ENCODE peak calls at places on chromosomes 4 and X, in nine cellular contexts. T, X, R, A, D, M, K, S and E are unnamed samples.

GRCh38 chrX:132426695-132427281 is 62.0 kb downstream of the MBNL3 start:
- DNase-seq in T (no peak), X (no peak), R (no peak), A (no peak), D (no peak), M (peak; percentile 57), K (no peak), S (no peak), E (no peak)

GRCh38 chr4:6498511-6499240 is 26.3 kb upstream of the PPP2R2C start:
- DNase-seq in T (no peak), X (no peak), R (no peak), A (no peak), D (no peak), M (no peak), K (no peak), S (no peak), E (no peak)

GRCh38 chr4:46270986-46271596 is 118.8 kb downstream of the GABRA2 start:
- DNase-seq in T (no peak), X (no peak), R (no peak), A (no peak), D (no peak), M (peak; percentile 21), K (no peak), S (no peak), E (no peak)

GRCh38 chr4:107825072-107825789 is 499 bp downstream of the SGMS2 start:
- DNase-seq in T (peak; percentile 60), X (peak; percentile 42), R (no peak), A (no peak), D (peak; percentile 89), M (peak; percentile 71), K (peak; percentile 46), S (no peak), E (peak; percentile 19)

GRCh38 chr4:103719320-103720204 is at the start of gene TACR3:
- DNase-seq in T (peak; percentile 7), X (no peak), R (no peak), A (no peak), D (no peak), M (no peak), K (no peak), S (no peak), E (no peak)

GRCh38 chr4:6267573-6267972 is 2.1 kb upstream of the WFS1 start:
- DNase-seq in T (no peak), X (no peak), R (no peak), A (no peak), D (no peak), M (no peak), K (no peak), S (no peak), E (no peak)

GRCh38 chrX:53089224-53089842 is 4.6 kb upstream of the KANTR start:
- DNase-seq in T (no peak), X (peak; percentile 73), R (peak; percentile 31), A (no peak), D (no peak), M (peak; percentile 41), K (peak; percentile 66), S (no peak), E (no peak)

GRCh38 chr4:2290488-2290887 is 28.6 kb upstream of the MXD4 start:
- DNase-seq in T (no peak), X (no peak), R (no peak), A (no peak), D (peak; percentile 41), M (no peak), K (peak; percentile 13), S (no peak), E (no peak)

GRCh38 chr4:185734214-185734613 is 77.8 kb downstream of the SORBS2 start:
- DNase-seq in T (no peak), X (no peak), R (no peak), A (no peak), D (no peak), M (no peak), K (no peak), S (no peak), E (no peak)

GRCh38 chrX:50700921-50701320 is 113.1 kb downstream of the SHROOM4 start:
- DNase-seq in T (no peak), X (no peak), R (no peak), A (no peak), D (no peak), M (no peak), K (no peak), S (no peak), E (no peak)

GRCh38 chr4:37827030-37827705 is 682 bp downstream of the PGM2 start:
- DNase-seq in T (no peak), X (peak; percentile 28), R (no peak), A (no peak), D (no peak), M (peak; percentile 65), K (peak; percentile 24), S (peak; percentile 8), E (no peak)

GRCh38 chr4:183571350-183572076 is 66.7 kb downstream of the ING2 start:
- DNase-seq in T (no peak), X (peak; percentile 82), R (no peak), A (no peak), D (peak; percentile 86), M (peak; percentile 59), K (no peak), S (no peak), E (no peak)

GRCh38 chr4:108001540-108001939 is 11.9 kb downstream of the HADH start:
- DNase-seq in T (no peak), X (no peak), R (no peak), A (no peak), D (no peak), M (no peak), K (no peak), S (no peak), E (no peak)

GRCh38 chrX:65522739-65523372 is 11.7 kb downstream of the LAS1L start:
- DNase-seq in T (no peak), X (no peak), R (no peak), A (no peak), D (no peak), M (peak; percentile 34), K (no peak), S (no peak), E (no peak)

DNA sequence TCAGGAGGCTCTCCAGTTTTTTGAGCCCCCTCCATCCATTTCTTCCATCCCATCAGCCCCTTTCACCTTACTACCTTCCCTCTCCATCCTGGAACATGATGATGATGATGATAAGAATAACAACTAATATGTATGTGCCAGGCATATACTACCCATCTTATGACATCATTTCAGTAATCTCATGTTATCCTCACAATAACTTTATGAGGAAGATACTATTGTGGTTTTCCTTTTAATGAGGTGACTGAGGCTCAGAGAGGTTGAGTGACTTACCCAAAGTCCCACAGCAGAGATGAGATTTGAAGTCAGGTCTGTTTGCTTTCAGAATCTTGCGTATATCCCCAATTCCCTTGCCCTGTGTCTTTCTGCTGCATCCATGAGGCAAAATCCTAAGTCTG is 55.1 kb downstream of the RTL9 start:
- DNase-seq in T (no peak), X (no peak), R (no peak), A (no peak), D (no peak), M (no peak), K (no peak), S (no peak), E (no peak)
- H3K27ac ChIP-seq in T (no peak overlapping the region), X (no peak overlapping the region), R (no peak overlapping the region), A (no peak overlapping the region), D (no peak overlapping the region), M (no peak overlapping the region), K (no peak overlapping the region), S (no peak overlapping the region), E (peak overlapping the region; percentile 78)

DNA sequence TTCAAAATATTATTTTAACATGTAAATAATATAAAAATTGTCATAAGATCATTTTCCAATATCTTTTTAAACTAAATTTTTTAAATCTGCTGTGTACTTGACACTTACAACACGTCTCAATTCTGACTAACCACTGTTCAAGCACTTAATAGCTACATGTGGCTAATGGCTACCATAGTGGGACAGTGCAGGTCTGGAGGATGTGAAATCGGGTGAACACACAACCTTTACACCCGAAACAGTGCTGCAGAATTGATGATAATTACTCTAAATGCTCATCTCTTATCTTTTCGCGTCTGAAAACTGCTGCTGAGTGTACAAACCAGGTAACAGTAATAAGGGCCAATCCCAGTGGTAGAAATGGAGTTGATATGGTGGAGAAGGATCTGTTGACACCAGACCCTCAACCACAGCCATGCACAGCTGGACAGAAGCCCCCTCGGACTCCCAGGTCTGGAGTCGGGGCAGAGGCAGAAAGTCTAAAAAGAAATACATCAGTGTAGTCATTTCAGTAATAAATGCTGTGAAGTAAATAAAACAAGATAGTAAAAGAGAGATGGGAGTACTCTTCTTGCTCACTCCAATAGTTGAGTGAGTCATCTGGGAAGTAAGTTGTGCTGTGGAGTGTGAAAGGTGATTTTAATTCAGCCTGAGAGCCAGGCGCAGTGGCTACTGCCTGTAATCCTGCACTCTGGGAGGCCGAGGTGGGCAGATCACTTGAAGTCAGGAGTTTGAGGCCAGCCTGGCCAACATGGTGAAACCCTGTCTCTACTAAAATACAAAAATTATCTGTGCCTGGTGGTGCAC is 150.0 kb downstream of the CBR4 start:
- DNase-seq in T (no peak), X (no peak), R (no peak), A (no peak), D (no peak), M (no peak), K (no peak), S (no peak), E (no peak)
- H3K4me1 ChIP-seq in T (peaks cover 10% of the 10 kb centered on the region), X (peaks cover 36% of the 10 kb centered on the region), R (no peaks in the 10 kb centered on the region), A (no peaks in the 10 kb centered on the region), D (peaks cover 30% of the 10 kb centered on the region), M (peaks cover 18% of the 10 kb centered on the region), K (peaks cover 3% of the 10 kb centered on the region), S (no peaks in the 10 kb centered on the region), E (peaks cover 71% of the 10 kb centered on the region)

GRCh38 chrX:23332888-23333821 is 1.5 kb upstream of the PTCHD1 start:
- DNase-seq in T (no peak), X (no peak), R (no peak), A (no peak), D (no peak), M (no peak), K (peak; percentile 23), S (no peak), E (no peak)

GRCh38 chrX:23334536-23334870 is at the start of gene PTCHD1:
- DNase-seq in T (no peak), X (no peak), R (no peak), A (no peak), D (no peak), M (no peak), K (no peak), S (no peak), E (no peak)

GRCh38 chrX:23331701-23332100 is 2.9 kb upstream of the PTCHD1 start:
- DNase-seq in T (no peak), X (no peak), R (no peak), A (no peak), D (no peak), M (no peak), K (no peak), S (no peak), E (no peak)

GRCh38 chrX:23333842-23334535 is 660 bp upstream of the PTCHD1 start:
- DNase-seq in T (no peak), X (no peak), R (no peak), A (no peak), D (peak; percentile 58), M (no peak), K (peak; percentile 23), S (no peak), E (no peak)

GRCh38 chrX:23332101-23332887 is 2.4 kb upstream of the PTCHD1 start:
- DNase-seq in T (no peak), X (no peak), R (no peak), A (no peak), D (no peak), M (no peak), K (peak; percentile 16), S (no peak), E (no peak)
- H3K27ac ChIP-seq in T (no peak overlapping the region), X (no peak overlapping the region), R (no peak overlapping the region), A (no peak overlapping the region), D (no peak overlapping the region), M (no peak overlapping the region), K (peak overlapping the region; percentile 45), S (no peak overlapping the region), E (no peak overlapping the region)

GRCh38 chrX:39758791-39759525 is 338.8 kb downstream of the BCOR start:
- DNase-seq in T (no peak), X (peak; percentile 52), R (no peak), A (no peak), D (no peak), M (no peak), K (no peak), S (no peak), E (no peak)
- H3K4me1 ChIP-seq in T (peaks cover 5% of the 10 kb centered on the region), X (peaks cover 3% of the 10 kb centered on the region), R (no peaks in the 10 kb centered on the region), A (no peaks in the 10 kb centered on the region), D (peaks cover 2% of the 10 kb centered on the region), M (peaks cover 21% of the 10 kb centered on the region), K (peaks cover 5% of the 10 kb centered on the region), S (no peaks in the 10 kb centered on the region), E (peaks cover 48% of the 10 kb centered on the region)